ENCODE peak calls at places on chromosomes 4 and X, in four cellular contexts. C is A549, L is suprapubic skin, E is ovary. R is an unnamed sample.
A peak's percentile ranks its signal among the peaks of the same experiment; 100 is the strongest.

GRCh38 chrX:41110801-41111625 is 25.8 kb downstream of the USP9X start:
- DNase-seq in C (no peak), L (no peak), E (no peak), R (no peak)

GRCh38 chr4:4490041-4490440 is 51.8 kb downstream of the STX18 start:
- DNase-seq in C (no peak), L (no peak), E (no peak), R (no peak)

GRCh38 chrX:153973127-153974002 is 811 bp downstream of the TMEM187 start:
- DNase-seq in C (no peak), L (no peak), E (peak; percentile 47), R (no peak)

GRCh38 chr4:166924456-166924855 is 309.8 kb downstream of the SPOCK3 start:
- DNase-seq in C (peak; percentile 20), L (no peak), E (no peak), R (no peak)

GRCh38 chr4:165716472-165716871 is 156.6 kb upstream of the TLL1 start:
- DNase-seq in C (no peak), L (no peak), E (no peak), R (no peak)

GRCh38 chr4:125244848-125245450 is 69.8 kb upstream of the FAT4 start:
- DNase-seq in C (no peak), L (no peak), E (no peak), R (no peak)

GRCh38 chrX:132034648-132035047 is 11.5 kb downstream of the STK26 start:
- DNase-seq in C (no peak), L (no peak), E (no peak), R (no peak)

GRCh38 chrX:27591938-27592337 is 1.8 kb downstream of the DCAF8L2 start:
- DNase-seq in C (no peak), L (no peak), E (no peak), R (no peak)

GRCh38 chrX:131812847-131813825 is 210.0 kb upstream of the STK26 start:
- DNase-seq in C (peak; percentile 74), L (no peak), E (peak; percentile 81), R (no peak)

GRCh38 chrX:119755981-119756533 is 2.3 kb upstream of the SOWAHD start:
- DNase-seq in C (no peak), L (no peak), E (no peak), R (no peak)

GRCh38 chr4:90306810-90307209 is 179.6 kb downstream of the CCSER1 start:
- DNase-seq in C (no peak), L (no peak), E (no peak), R (no peak)

GRCh38 chrX:68920541-68920940 is 91.7 kb downstream of the EFNB1 start:
- DNase-seq in C (no peak), L (no peak), E (peak; percentile 33), R (peak; percentile 22)

GRCh38 chr4:88514557-88515511 is 8.7 kb downstream of the PYURF start:
- DNase-seq in C (no peak), L (no peak), E (no peak), R (no peak)

GRCh38 chrX:20252392-20253231 is 14.1 kb downstream of the RPS6KA3 start:
- DNase-seq in C (peak; percentile 65), L (no peak), E (no peak), R (no peak)

GRCh38 chr4:71417150-71417549 is 78.3 kb downstream of the SLC4A4 start:
- DNase-seq in C (no peak), L (no peak), E (no peak), R (no peak)

GRCh38 chrX:125132274-125132673 is 187.4 kb upstream of the TEX13C start:
- DNase-seq in C (peak; percentile 37), L (no peak), E (no peak), R (no peak)

GRCh38 chrX:39450578-39450977 is 647.2 kb downstream of the BCOR start:
- DNase-seq in C (no peak), L (no peak), E (no peak), R (no peak)

GRCh38 chrX:102637561-102637960 is 13.7 kb upstream of the GPRASP1 start:
- DNase-seq in C (no peak), L (no peak), E (no peak), R (no peak)

GRCh38 chrX:123965712-123966111 is 4.2 kb downstream of the STAG2 start:
- DNase-seq in C (no peak), L (no peak), E (no peak), R (no peak)

GRCh38 chr4:6047130-6047673 is 29.0 kb upstream of the C4orf50 start:
- DNase-seq in C (no peak), L (no peak), E (no peak), R (no peak)

GRCh38 chr4:166501941-166502382 is 628.9 kb downstream of the TLL1 start:
- DNase-seq in C (peak; percentile 52), L (no peak), E (no peak), R (no peak)

GRCh38 chr4:154916068-154916467 is 135.0 kb downstream of the RBM46 start:
- DNase-seq in C (no peak), L (no peak), E (no peak), R (no peak)

GRCh38 chr4:1375761-1376322 is 28.8 kb downstream of the UVSSA start:
- DNase-seq in C (no peak), L (no peak), E (no peak), R (no peak)

GRCh38 chrX:53321216-53321942 is 40.0 kb upstream of the IQSEC2 start:
- DNase-seq in C (no peak), L (no peak), E (no peak), R (no peak)

GRCh38 chr4:156230151-156230550 is 276.5 kb upstream of the CTSO start:
- DNase-seq in C (no peak), L (no peak), E (no peak), R (no peak)

GRCh38 chr4:119733431-119733830 is 104.8 kb upstream of the PDE5A start:
- DNase-seq in C (no peak), L (no peak), E (no peak), R (no peak)

GRCh38 chrX:9862953-9863352 is 76.7 kb downstream of the SHROOM2 start:
- DNase-seq in C (no peak), L (no peak), E (no peak), R (no peak)

GRCh38 chr4:24820541-24820940 is 25.2 kb downstream of the SOD3 start:
- DNase-seq in C (no peak), L (peak; percentile 2), E (no peak), R (no peak)

GRCh38 chr4:24824720-24825119 is 29.3 kb downstream of the SOD3 start:
- DNase-seq in C (no peak), L (peak; percentile 47), E (no peak), R (no peak)
- H3K27ac ChIP-seq in C (no peak overlapping the region), L (no peak overlapping the region), E (no peak overlapping the region), R (no peak overlapping the region)

DNA sequence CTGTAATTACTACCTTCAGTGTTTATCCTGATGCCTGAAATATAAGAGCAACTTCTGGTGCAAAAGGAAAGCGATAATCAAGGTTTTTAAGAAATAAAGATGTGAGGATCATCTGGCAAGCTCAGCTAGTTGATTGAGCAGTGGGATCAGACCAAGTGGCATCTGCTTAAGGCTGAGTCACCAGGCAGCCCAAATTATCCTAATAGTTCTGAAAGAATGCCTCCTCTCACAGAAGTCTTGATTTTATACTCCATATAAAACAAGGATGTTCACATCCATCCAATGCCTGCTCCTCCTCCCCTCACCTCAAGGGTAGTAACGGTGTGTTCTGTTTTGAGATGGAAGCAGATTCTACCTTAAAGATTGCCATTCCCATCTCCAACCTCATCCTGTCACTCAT is 134.5 kb upstream of the RASGEF1B start:
- DNase-seq in C (no peak), L (no peak), E (no peak), R (no peak)
- TF ChIP-seq EP300 in C (no peak), L (no peak), E (no peak), R (no peak)

GRCh38 chrX:92231391-92231790 is 452.2 kb downstream of the PCDH11X start:
- DNase-seq in C (no peak), L (no peak), E (no peak), R (no peak)
- H3K27ac ChIP-seq in C (no peak overlapping the region), L (no peak overlapping the region), E (no peak overlapping the region), R (no peak overlapping the region)

GRCh38 chrX:38273453-38273852 is 52.8 kb upstream of the SRPX start:
- DNase-seq in C (no peak), L (no peak), E (no peak), R (no peak)

GRCh38 chrX:38277136-38277535 is 50.2 kb downstream of the RPGR start:
- DNase-seq in C (peak; percentile 1), L (no peak), E (no peak), R (no peak)

GRCh38 chrX:38276089-38276488 is 51.2 kb downstream of the RPGR start:
- DNase-seq in C (peak; percentile 21), L (no peak), E (no peak), R (no peak)

GRCh38 chrX:38275615-38276014 is 51.7 kb downstream of the RPGR start:
- DNase-seq in C (peak; percentile 76), L (no peak), E (no peak), R (no peak)

GRCh38 chrX:38271154-38271716 is 50.6 kb upstream of the SRPX start:
- DNase-seq in C (no peak), L (no peak), E (no peak), R (no peak)
- TF ChIP-seq EP300 in C (no peak), L (no peak), E (no peak), R (no peak)

GRCh38 chr4:86831262-86832090 is 17.7 kb downstream of the SLC10A6 start:
- DNase-seq in C (peak; percentile 46), L (no peak), E (peak; percentile 36), R (no peak)
- H3K27ac ChIP-seq in C (no peak overlapping the region), L (peak overlapping the region; percentile 74), E (no peak overlapping the region), R (peak overlapping the region; percentile 73)

DNA sequence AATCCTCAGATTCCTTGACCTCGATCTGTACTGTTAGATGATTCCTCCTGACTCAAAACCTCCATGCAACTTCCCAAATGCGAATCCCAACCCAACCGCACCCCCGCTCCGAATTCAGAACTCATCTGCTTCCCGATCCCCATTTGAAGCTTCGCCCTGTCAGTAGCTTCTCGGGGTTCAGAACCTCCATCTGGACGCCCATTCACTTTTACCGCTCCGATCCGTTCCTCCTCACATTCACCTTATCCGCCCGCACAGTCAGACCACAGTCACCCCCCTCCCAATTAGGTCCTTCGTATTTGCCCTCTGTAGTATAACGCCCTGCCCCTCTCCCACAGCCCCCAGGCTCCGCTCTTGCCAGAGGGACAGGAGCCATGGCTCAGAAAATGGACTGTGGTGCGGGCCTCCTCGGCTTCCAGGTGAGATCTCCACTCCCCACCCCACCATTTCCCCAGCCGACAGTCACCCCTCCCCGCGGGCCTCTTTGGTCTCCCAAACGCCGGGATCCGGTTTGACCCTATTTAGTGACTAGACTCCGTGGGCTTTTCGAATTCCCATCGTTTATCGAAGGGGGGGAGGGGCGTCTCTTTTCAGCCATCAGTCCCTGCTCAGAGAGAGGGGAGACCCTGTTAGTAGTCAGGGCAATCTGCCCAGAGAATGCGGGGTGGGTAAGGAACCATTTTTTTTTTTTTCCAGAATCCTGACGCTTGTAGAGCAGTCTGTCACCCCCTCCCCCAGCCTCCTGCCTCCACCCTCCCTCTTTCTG is 691 bp downstream of the MAGED1 start:
- DNase-seq in C (peak; percentile 7), L (no peak), E (peak; percentile 60), R (no peak)
- TF ChIP-seq EP300 in C (no peak), L (no peak), E (no peak), R (no peak)

DNA sequence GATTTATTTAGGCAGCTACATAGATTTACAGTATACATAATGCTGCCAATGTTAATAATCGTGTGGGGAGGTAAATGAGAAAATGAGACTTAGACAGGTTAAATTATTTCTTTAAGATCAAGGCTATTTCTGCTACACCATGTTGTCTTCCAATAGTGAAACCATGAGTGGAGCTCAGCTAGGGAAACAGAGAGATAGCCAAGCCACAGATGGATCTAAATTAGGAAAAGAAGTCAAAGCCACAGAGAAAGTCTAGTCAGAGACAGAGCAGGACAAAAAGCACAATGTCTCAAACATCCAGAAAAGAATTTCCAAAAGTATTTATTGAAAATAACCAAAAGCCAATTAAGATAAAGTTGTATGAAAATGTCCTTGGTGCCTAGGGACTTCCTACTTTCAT is 867.2 kb upstream of the GRID2 start:
- DNase-seq in C (no peak), L (no peak), E (no peak), R (no peak)
- H3K27ac ChIP-seq in C (no peak overlapping the region), L (no peak overlapping the region), E (no peak overlapping the region), R (no peak overlapping the region)

R was measured in tibial nerve.